ENCODE peak calls at places on chromosomes 13 and 19, in seven cellular contexts. C, J, S, K, X, V and O are unnamed samples.

GRCh38 chr13:79435549-79435948 is 29.5 kb upstream of the RBM26 start:
- DNase-seq in J (no peak), X (peak; percentile 71), V (no peak), K (no peak), C (no peak), S (no peak), O (no peak)

GRCh38 chr13:70960841-70961443 is 852.7 kb upstream of the KLHL1 start:
- DNase-seq in J (no peak), C (no peak), K (no peak), S (no peak), V (no peak), X (peak; percentile 59), O (no peak)

GRCh38 chr19:46818812-46819211 is 30.4 kb upstream of the SLC1A5 start:
- DNase-seq in K (no peak), S (no peak), J (no peak), C (no peak), X (peak; percentile 49), V (no peak), O (no peak)

GRCh38 chr19:46265217-46265828 is 31.5 kb upstream of the HIF3A start:
- DNase-seq in S (peak; percentile 38), V (no peak), X (peak; percentile 90), C (no peak), K (no peak), J (peak; percentile 61), O (peak; percentile 73)

GRCh38 chr19:58581227-58582141 is 8.3 kb upstream of the MZF1 start:
- DNase-seq in J (peak; percentile 92), V (peak; percentile 93), C (peak; percentile 89), K (peak; percentile 92), X (peak; percentile 94), S (peak; percentile 88), O (peak; percentile 90)

GRCh38 chr13:99866781-99867180 is 104.8 kb downstream of the ZIC5 start:
- DNase-seq in J (no peak), V (no peak), C (no peak), S (no peak), K (no peak), X (no peak), O (no peak)

GRCh38 chr13:43880451-43880850 is 747 bp downstream of the LACC1 start:
- DNase-seq in X (no peak), S (no peak), V (no peak), C (no peak), J (no peak), K (no peak), O (no peak)

GRCh38 chr13:37648604-37649003 is 50.0 kb upstream of the POSTN start:
- DNase-seq in J (no peak), C (no peak), X (peak; percentile 84), S (no peak), K (no peak), V (no peak), O (no peak)

GRCh38 chr13:57438072-57438471 is 193.5 kb upstream of the PCDH17 start:
- DNase-seq in C (no peak), K (no peak), S (no peak), X (no peak), J (no peak), V (no peak), O (no peak)

GRCh38 chr13:33316890-33317289 is 31.3 kb upstream of the STARD13 start:
- DNase-seq in X (no peak), S (no peak), C (no peak), J (no peak), K (no peak), V (no peak), O (no peak)
- TF ChIP-seq CTCF in X (no peak), S (no peak), C (no peak), J (no peak), K (no peak), V (no peak), O (no peak)

GRCh38 chr13:75365724-75366173 is 116.2 kb downstream of the TBC1D4 start:
- DNase-seq in V (no peak), S (no peak), K (no peak), X (peak; percentile 96), C (no peak), J (no peak), O (peak; percentile 52)
- TF ChIP-seq CTCF in V (peak; percentile 21), S (no peak), K (no peak), X (peak; percentile 36), C (no peak), J (no peak), O (no peak)

GRCh38 chr19:40947573-40947972 is 43.5 kb upstream of the CYP2B6 start:
- DNase-seq in S (no peak), J (no peak), C (no peak), K (no peak), X (no peak), V (no peak), O (no peak)

GRCh38 chr19:40941481-40942219 is 49.4 kb upstream of the CYP2B6 start:
- DNase-seq in C (no peak), J (no peak), S (no peak), X (no peak), K (no peak), V (no peak), O (no peak)

GRCh38 chr19:40948580-40949299 is 42.3 kb upstream of the CYP2B6 start:
- DNase-seq in C (no peak), K (no peak), X (no peak), V (no peak), S (no peak), J (no peak), O (no peak)

GRCh38 chr19:40945645-40946044 is 45.4 kb upstream of the CYP2B6 start:
- DNase-seq in X (no peak), K (no peak), J (no peak), S (no peak), C (no peak), V (no peak), O (no peak)

DNA sequence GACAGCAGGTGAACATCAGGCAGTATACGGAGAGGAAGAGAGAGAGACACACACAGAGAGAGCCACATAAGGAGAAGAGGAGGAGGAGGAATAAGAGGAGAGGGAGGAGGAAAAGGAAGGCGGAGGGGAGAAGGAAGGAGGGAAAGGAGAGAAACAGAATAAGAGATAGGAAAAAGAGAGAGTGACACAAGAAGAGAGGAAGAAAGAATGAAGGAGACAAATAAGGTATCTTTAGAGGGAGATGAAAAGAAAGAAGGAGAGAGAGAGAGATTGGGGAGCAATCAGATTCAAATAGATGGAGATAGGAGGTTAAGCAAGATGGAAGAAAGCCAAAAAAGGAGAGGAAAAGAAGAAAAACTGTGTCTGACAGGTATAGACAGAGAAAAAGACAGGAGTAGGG is 44.0 kb upstream of the CYP2B6 start:
- DNase-seq in K (no peak), S (no peak), V (no peak), C (no peak), X (no peak), J (no peak), O (no peak)
- TF ChIP-seq CTCF in K (no peak), S (no peak), V (no peak), C (no peak), X (no peak), J (no peak), O (no peak)

DNA sequence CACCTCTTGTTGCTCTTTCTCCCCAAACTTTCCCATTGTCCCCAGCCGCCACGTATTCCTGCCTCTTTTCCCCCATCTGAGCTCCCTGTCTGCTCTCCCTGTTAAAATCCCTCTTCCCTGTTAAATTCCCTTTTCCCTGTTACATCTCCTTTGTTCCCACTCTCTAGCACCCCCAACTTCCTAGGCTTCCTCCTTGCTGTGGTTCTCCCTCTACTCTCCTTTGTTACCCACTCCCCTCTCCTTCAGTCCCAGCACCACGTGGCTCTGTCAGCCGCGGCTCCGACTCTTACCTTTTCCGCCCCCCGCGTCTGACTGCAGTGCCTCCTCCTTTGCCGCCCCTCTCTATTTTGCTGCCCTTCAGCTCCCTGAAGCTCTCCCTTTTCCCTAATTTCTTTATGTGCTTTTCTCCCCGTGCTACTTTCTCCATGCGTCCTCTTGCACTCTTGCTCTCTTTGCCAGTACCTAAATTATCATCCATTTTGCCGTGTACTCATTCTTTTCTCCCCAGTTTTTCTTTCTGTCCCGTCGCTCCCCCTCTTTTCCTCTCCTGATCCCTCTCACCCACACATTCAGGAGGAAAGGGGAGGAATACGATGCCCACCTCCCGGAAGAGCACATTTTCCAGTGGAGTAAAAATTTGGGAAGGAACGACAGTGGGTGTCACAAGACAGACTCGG is 986 bp downstream of the ZNF616 start:
- DNase-seq in S (no peak), X (no peak), K (no peak), J (no peak), V (no peak), C (no peak), O (peak; percentile 25)
- TF ChIP-seq CTCF in S (no peak), X (no peak), K (no peak), J (no peak), V (no peak), C (no peak), O (no peak)

GRCh38 chr19:15584541-15585115 is 30.4 kb upstream of the CYP4F8 start:
- DNase-seq in S (peak; percentile 83), V (peak; percentile 84), K (peak; percentile 88), X (peak; percentile 60), J (peak; percentile 69), C (peak; percentile 83), O (peak; percentile 87)
- TF ChIP-seq CTCF in S (peak; percentile 86), V (peak; percentile 70), K (peak; percentile 93), X (peak; percentile 96), J (peak; percentile 89), C (peak; percentile 84), O (peak; percentile 97)

GRCh38 chr13:28657784-28658538 is 969 bp upstream of the POMP start:
- DNase-seq in S (no peak), J (no peak), V (no peak), C (no peak), K (no peak), X (peak; percentile 61), O (peak; percentile 20)
- TF ChIP-seq CTCF in S (peak; percentile 8), J (peak; percentile 21), V (no peak), C (peak; percentile 50), K (no peak), X (peak; percentile 7), O (no peak)

DNA sequence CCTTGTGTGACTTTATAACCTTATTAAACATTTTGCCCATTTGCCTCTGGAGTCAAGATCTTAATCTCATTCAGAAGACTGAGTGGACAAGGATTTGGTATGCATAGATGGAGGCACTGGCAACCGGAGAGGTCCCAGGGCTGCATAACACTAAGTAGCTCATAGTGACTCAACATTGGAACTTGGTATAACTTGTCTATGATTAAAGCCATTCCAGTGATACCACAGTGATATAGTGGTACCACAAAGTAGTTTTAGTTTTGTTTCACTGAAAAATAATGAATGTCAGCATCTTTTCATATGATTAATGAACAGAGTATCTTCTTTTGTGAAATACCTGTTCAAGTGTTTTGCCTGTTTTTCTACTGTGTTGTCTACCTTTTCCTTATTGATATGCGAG is 26.4 kb downstream of the CDK8 start:
- DNase-seq in J (no peak), C (no peak), K (no peak), S (no peak), V (no peak), X (peak; percentile 64), O (no peak)
- TF ChIP-seq CTCF in J (no peak), C (no peak), K (no peak), S (no peak), V (no peak), X (no peak), O (no peak)

DNA sequence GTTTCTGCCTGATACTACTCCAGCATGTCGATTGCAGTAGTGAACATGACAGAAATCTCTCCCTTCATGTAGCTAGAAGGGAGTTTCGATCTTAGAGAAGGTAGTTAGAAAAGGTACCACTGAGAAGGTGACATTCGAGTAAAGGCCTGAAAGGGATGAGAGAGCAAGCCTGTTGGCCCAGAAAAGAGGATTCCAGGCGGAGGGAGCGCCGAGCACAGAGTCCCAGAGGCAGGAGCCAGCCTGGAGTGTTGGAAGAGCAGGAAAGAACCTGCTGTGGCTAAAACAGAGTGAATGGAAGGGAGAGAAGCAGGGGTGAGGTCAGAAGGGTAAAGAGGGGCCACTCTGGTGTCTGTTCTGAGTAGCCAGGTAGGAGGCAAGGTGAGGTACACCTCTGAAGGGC is 52.5 kb downstream of the GARRE1 start:
- DNase-seq in K (no peak), X (no peak), V (no peak), C (no peak), J (no peak), S (no peak), O (no peak)
- TF ChIP-seq CTCF in K (no peak), X (no peak), V (no peak), C (no peak), J (no peak), S (no peak), O (no peak)